ENCODE peak calls at places on chromosomes 3 and 15, in four cellular contexts. Y, E, R and T are unnamed samples.

GRCh38 chr3:186930143-186930638 is at the start of gene ST6GAL1:
- DNase-seq in Y (peak), E (peak), R (peak), T (peak)

GRCh38 chr3:125684199-125684598 is 88.9 kb upstream of the OSBPL11 start:
- DNase-seq in Y (peak), E (no peak), R (no peak), T (peak)

GRCh38 chr15:39880718-39881387 is 39.2 kb downstream of the GPR176 start:
- DNase-seq in Y (no peak), E (no peak), R (no peak), T (no peak)

GRCh38 chr15:91302588-91303439 is 202.8 kb downstream of the SV2B start:
- DNase-seq in Y (peak), E (peak), R (peak), T (peak)

GRCh38 chr15:41259546-41260189 is 28.6 kb downstream of the CHP1 start:
- DNase-seq in Y (peak), E (no peak), R (no peak), T (no peak)

GRCh38 chr3:164233951-164234350 is 844.3 kb downstream of the SI start:
- DNase-seq in Y (no peak), E (no peak), R (no peak), T (no peak)

GRCh38 chr3:55661141-55661540 is 174.0 kb upstream of the WNT5A start:
- DNase-seq in Y (no peak), E (no peak), R (peak), T (no peak)

GRCh38 chr3:9503283-9503682 is 50.3 kb downstream of the LHFPL4 start:
- DNase-seq in Y (peak), E (peak), R (peak), T (peak)

GRCh38 chr3:78728406-78729145 is 1039.2 kb downstream of the ROBO1 start:
- DNase-seq in Y (no peak), E (no peak), R (no peak), T (no peak)

GRCh38 chr15:92899910-92900711 is at the start of gene CHD2:
- DNase-seq in Y (peak), E (peak), R (peak), T (peak)

GRCh38 chr3:117052356-117052755 is 342.8 kb downstream of the TUSC7 start:
- DNase-seq in Y (no peak), E (no peak), R (no peak), T (no peak)

GRCh38 chr15:45114076-45114750 is at the start of the genes DUOX2 and DUOXA2:
- DNase-seq in Y (no peak), E (no peak), R (no peak), T (peak)

GRCh38 chr3:20055020-20055775 is 15.0 kb downstream of the KAT2B start:
- DNase-seq in Y (no peak), E (no peak), R (no peak), T (no peak)

GRCh38 chr3:20057612-20058180 is 17.4 kb downstream of the KAT2B start:
- DNase-seq in Y (no peak), E (no peak), R (no peak), T (no peak)

GRCh38 chr3:20054549-20054987 is 14.3 kb downstream of the KAT2B start:
- DNase-seq in Y (peak), E (no peak), R (peak), T (no peak)

GRCh38 chr3:20060924-20061323 is 20.7 kb downstream of the KAT2B start:
- DNase-seq in Y (no peak), E (no peak), R (no peak), T (no peak)

DNA sequence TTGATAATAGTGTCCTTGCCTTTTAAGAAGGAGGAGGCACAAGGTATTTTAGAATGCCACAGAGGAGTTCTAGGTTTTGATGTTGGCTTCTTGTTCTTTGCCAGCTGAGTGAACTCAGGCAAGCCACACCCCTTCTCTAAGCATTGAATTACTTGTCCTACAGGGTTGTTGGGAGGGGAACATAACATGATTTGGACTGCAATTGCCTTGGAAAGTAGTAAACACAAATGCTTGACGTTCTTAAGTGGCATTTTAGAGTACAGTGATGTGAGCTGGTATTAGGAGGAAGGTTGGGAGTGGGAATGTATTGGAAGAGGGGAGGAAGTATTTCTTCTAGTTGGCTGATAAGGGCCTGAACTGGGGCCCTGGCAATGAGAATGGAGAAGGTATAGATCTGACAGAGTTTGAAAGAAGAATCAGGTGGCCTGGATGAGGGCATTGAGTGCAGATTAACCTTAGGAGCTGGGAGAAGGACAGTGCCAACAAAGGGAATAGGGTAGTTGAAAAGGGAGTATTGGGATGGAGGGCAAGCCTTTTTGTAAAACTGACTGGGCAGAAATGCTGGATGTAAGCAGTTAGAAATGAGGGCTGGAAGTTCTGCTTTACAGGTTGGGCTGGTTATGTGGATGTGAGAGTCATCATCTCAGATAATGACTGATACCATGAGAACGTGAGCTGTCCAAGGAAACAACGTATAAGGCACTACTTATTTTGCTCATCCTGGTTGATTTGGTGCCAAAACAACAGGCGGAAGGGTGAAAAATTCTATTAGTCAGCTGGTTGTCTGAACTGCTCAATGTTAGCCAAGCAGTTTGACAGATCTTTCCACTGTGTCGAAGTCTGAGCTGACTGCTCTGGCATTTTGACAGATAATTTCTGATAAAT is 16.7 kb downstream of the KAT2B start:
- DNase-seq in Y (no peak), E (no peak), R (no peak), T (no peak)
- TF ChIP-seq CREM in Y (no peak), E (no peak), R (no peak), T (no peak)

GRCh38 chr15:60751985-60752952 is 273.3 kb upstream of the ICE2 start:
- DNase-seq in Y (peak), E (no peak), R (no peak), T (no peak)

GRCh38 chr15:60757273-60757672 is 278.3 kb upstream of the ICE2 start:
- DNase-seq in Y (no peak), E (no peak), R (no peak), T (no peak)

GRCh38 chr15:60758961-60759729 is 280.2 kb upstream of the ICE2 start:
- DNase-seq in Y (no peak), E (no peak), R (no peak), T (no peak)

GRCh38 chr15:60757831-60758570 is 279.1 kb upstream of the ICE2 start:
- DNase-seq in Y (peak), E (no peak), R (no peak), T (no peak)

DNA sequence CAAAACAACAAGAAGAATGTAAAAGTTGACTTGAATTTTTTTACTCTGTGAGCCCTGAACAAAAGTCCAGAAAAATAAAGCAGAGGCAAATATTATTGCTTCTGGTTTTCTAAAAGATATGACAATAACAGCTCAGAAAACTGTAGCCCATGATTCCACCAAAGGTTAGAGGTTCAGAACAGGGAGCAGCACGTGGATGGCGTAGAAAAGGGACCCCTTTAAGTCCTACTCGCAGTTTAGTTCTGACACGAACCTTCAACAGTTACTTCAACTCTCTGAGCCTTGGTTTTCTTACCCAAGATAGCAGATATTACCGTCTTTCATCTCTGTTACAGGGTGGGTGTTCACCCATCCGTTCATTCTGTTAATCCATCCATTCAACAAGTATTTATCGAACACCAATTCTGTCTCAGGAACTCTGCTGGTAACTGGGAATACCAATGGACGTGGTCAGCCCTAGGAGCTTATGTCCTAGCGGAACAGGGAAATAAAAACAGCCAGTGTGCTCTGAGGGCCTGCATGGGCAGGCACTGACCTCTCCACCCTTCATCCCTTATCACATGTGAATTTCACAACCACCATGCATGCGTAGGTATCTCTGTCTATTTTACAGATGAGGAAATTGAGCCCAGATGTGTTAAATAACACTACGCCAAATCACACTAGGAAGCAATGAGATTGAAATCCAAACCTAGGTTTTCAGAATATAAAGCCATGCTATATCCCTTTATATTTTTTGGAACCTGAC is 274.2 kb upstream of the ICE2 start:
- DNase-seq in Y (peak), E (no peak), R (no peak), T (no peak)
- TF ChIP-seq ETV6 in Y (no peak), E (no peak), R (no peak), T (no peak)

GRCh38 chr3:19866751-19867347 is 67.2 kb downstream of the EFHB start:
- DNase-seq in Y (peak), E (peak), R (peak), T (peak)
- TF ChIP-seq TCF7 in Y (no peak), E (no peak), R (no peak), T (no peak)

GRCh38 chr3:4907647-4908046 is 71.6 kb upstream of the BHLHE40 start:
- DNase-seq in Y (no peak), E (no peak), R (no peak), T (no peak)

GRCh38 chr3:4906107-4906621 is 73.1 kb upstream of the BHLHE40 start:
- DNase-seq in Y (no peak), E (peak), R (no peak), T (no peak)

GRCh38 chr3:4908066-4908768 is 71.0 kb upstream of the BHLHE40 start:
- DNase-seq in Y (no peak), E (no peak), R (no peak), T (no peak)

GRCh38 chr3:4908769-4909156 is 70.5 kb upstream of the BHLHE40 start:
- DNase-seq in Y (no peak), E (no peak), R (no peak), T (no peak)

DNA sequence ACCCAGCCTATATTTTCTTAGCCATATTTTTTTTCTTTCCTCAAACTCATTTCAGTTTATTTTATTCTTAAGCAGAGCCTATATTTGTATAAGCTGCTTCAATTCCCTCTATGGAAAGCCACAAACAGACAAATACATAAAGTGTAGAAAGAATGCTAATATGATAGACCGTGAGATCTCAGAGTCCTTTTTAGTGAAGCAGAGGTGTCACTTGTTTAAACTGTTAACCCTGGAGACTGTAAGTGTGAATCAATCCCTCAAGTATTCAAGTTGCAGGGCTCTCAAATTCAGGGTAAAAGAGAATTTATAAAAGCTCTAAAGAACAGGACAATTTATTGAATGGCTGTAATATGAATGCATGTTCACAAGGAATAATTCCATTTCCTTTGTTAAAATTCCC is 72.2 kb upstream of the BHLHE40 start:
- DNase-seq in Y (no peak), E (no peak), R (no peak), T (no peak)
- TF ChIP-seq CREM in Y (no peak), E (no peak), R (no peak), T (no peak)

GRCh38 chr3:77462951-77463350 is 423.1 kb downstream of the ROBO2 start:
- DNase-seq in Y (no peak), E (no peak), R (no peak), T (no peak)

GRCh38 chr3:77460326-77460725 is 420.4 kb downstream of the ROBO2 start:
- DNase-seq in Y (no peak), E (no peak), R (no peak), T (no peak)

GRCh38 chr3:77464106-77464688 is 424.3 kb downstream of the ROBO2 start:
- DNase-seq in Y (no peak), E (no peak), R (no peak), T (no peak)

GRCh38 chr3:77456881-77457280 is 417.0 kb downstream of the ROBO2 start:
- DNase-seq in Y (no peak), E (no peak), R (no peak), T (no peak)

DNA sequence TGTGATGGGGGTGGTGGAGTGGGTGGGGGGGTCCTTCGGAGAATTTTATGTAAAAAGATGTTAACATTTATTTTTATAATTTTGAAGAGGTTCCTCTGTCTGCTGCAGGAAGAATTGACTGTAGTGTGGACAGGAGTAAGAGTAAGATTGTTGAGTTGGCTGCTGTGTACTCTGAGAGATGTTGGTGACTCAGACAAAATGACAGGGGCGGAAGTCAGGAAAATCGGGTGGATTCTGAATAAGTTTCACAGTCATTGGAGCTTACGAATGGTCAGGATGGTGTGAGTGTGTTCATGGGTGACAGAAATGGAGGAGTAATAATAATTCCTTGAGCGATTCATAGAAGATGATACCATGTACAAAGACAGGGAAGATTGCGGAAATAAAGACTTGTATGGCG is 420.0 kb downstream of the ROBO2 start:
- DNase-seq in Y (no peak), E (no peak), R (no peak), T (no peak)
- TF ChIP-seq ETV6 in Y (no peak), E (no peak), R (no peak), T (no peak)

GRCh38 chr3:115251509-115251908 is 104.4 kb upstream of the ZBTB20 start:
- DNase-seq in Y (no peak), E (no peak), R (no peak), T (no peak)
- TF ChIP-seq TCF7 in Y (no peak), E (no peak), R (no peak), T (no peak)

GRCh38 chr3:31978553-31978952 is 2.5 kb downstream of the OSBPL10 start:
- DNase-seq in Y (no peak), E (no peak), R (no peak), T (no peak)

GRCh38 chr3:31984321-31984720 is 2.8 kb downstream of the ZNF860 start:
- DNase-seq in Y (no peak), E (no peak), R (no peak), T (no peak)

GRCh38 chr3:31980530-31981205 is 394 bp downstream of the OSBPL10 start:
- DNase-seq in Y (peak), E (no peak), R (no peak), T (peak)

GRCh38 chr3:31979006-31979697 is 1.9 kb downstream of the OSBPL10 start:
- DNase-seq in Y (no peak), E (no peak), R (peak), T (no peak)

GRCh38 chr3:31981206-31982181 is at the start of the genes OSBPL10 and ZNF860:
- DNase-seq in Y (peak), E (no peak), R (no peak), T (peak)
- TF ChIP-seq CREM in Y (no peak), E (no peak), R (no peak), T (no peak)

GRCh38 chr3:197539651-197540051 is 16.1 kb downstream of the BDH1 start:
- DNase-seq in Y (no peak), E (no peak), R (no peak), T (no peak)

GRCh38 chr3:197532388-197532787 is 23.4 kb downstream of the BDH1 start:
- DNase-seq in Y (no peak), E (no peak), R (no peak), T (no peak)

GRCh38 chr3:197533396-197534347 is 22.1 kb downstream of the BDH1 start:
- DNase-seq in Y (no peak), E (no peak), R (no peak), T (no peak)

DNA sequence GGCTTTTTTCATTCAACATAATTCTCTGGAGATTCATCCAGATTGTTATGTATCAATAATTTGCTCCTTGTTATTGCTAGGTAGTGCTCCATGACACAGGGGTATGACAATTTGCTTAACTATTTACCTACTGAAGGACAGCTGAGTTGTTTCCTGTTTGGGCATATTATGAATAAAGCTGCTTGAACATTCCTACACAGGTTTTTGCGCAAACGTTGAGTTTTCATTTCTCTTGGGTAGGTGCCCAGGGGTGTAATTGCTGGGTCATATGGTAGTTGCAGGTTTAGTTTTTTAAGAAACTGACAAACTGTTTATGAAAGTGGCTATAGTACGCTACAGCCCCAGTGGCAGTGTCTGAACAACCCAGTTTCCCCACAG is 21.4 kb downstream of the BDH1 start:
- DNase-seq in Y (no peak), E (no peak), R (no peak), T (no peak)
- TF ChIP-seq ETV6 in Y (no peak), E (no peak), R (no peak), T (no peak)

DNA sequence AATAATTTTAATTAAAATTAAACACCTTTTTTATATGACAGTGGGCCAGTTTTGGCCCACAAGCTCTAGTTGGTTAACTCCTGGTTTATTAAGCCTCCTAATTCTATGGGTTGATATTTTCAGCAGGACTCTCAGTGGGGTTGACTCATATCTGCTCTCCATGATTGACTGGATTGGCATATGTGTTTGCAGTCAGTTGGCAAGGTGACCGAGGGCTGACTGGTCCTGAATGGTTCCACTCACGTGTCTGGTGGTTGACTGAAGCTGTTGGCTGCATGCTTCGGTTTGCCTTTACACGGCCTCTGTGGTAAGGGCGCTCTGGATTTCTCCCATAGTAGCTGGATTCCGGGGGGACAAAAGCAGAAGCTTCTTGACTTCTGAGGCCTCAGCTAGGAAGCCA is 65.3 kb upstream of the ZNF280D start:
- DNase-seq in Y (no peak), E (no peak), R (peak), T (no peak)
- TF ChIP-seq TCF7 in Y (no peak), E (no peak), R (no peak), T (no peak)

DNA sequence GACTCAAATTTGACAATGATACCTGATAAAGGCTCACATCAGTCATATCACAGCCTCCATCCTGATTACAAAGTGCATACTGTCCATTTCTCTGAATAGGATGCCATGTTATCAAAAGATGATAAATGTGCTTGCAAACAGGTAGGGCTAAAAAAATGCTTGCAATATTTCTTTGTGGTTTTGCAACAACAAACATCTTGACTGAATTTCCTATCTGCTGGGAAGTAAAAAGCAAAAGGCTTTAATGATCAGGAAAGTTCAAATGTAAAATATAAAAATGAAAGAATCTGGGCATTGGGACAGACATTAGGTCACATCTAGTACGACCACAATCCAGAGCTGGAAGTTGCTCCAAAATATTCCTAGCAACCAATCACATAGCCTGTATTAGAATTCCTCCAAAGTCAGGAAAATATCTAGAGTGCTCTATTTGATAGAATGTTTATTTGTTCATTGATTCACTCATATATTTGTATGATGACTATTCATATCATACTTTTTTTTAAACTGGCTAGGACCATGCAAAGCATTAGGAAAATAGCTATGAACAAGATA is 264.6 kb downstream of the ZNF385D start:
- DNase-seq in Y (no peak), E (no peak), R (no peak), T (no peak)
- TF ChIP-seq CREM in Y (no peak), E (no peak), R (no peak), T (no peak)